ENCODE peak calls at places on chromosome 17, in six cellular contexts. One of them, this sample, is unnamed.

GRCh38 chr17:73902416-73903181 is 258.4 kb upstream of the SDK2 start:
- DNase-seq in left ventricle myocardium inferior: no peak
- DNase-seq in PC-3: no peak
- DNase-seq in left lung: peak
- DNase-seq in prostate gland: no peak
- DNase-seq in AG04450: no peak
- DNase-seq in this sample: no peak

GRCh38 chr17:65277576-65277975 is 140.4 kb downstream of the RGS9 start:
- DNase-seq in left lung: no peak
- DNase-seq in PC-3: no peak
- DNase-seq in prostate gland: no peak
- DNase-seq in AG04450: no peak
- DNase-seq in left ventricle myocardium inferior: no peak
- DNase-seq in this sample: no peak

GRCh38 chr17:72751746-72752145 is 340.7 kb downstream of the SLC39A11 start:
- DNase-seq in AG04450: no peak
- DNase-seq in prostate gland: no peak
- DNase-seq in PC-3: no peak
- DNase-seq in left ventricle myocardium inferior: no peak
- DNase-seq in left lung: no peak
- DNase-seq in this sample: no peak

GRCh38 chr17:74814453-74814852 is 38.3 kb upstream of the NAT9 start:
- DNase-seq in AG04450: no peak
- DNase-seq in prostate gland: no peak
- DNase-seq in PC-3: peak
- DNase-seq in left lung: peak
- DNase-seq in left ventricle myocardium inferior: no peak
- DNase-seq in this sample: no peak

GRCh38 chr17:19270951-19271611 is 33.9 kb downstream of the EPN2 start:
- DNase-seq in PC-3: no peak
- DNase-seq in left lung: no peak
- DNase-seq in prostate gland: no peak
- DNase-seq in left ventricle myocardium inferior: peak
- DNase-seq in AG04450: no peak
- DNase-seq in this sample: no peak

GRCh38 chr17:64024781-64025731 is 4.6 kb upstream of the ICAM2 start:
- DNase-seq in prostate gland: no peak
- DNase-seq in AG04450: no peak
- DNase-seq in left lung: no peak
- DNase-seq in PC-3: peak
- DNase-seq in left ventricle myocardium inferior: no peak
- DNase-seq in this sample: no peak

GRCh38 chr17:14458724-14459123 is 157.8 kb downstream of the HS3ST3B1 start:
- DNase-seq in PC-3: no peak
- DNase-seq in AG04450: no peak
- DNase-seq in left lung: no peak
- DNase-seq in prostate gland: no peak
- DNase-seq in left ventricle myocardium inferior: no peak
- DNase-seq in this sample: no peak

GRCh38 chr17:15782809-15783208 is 50.7 kb downstream of the TBC1D26 start:
- DNase-seq in left ventricle myocardium inferior: peak
- DNase-seq in PC-3: no peak
- DNase-seq in left lung: peak
- DNase-seq in prostate gland: no peak
- DNase-seq in AG04450: no peak
- DNase-seq in this sample: no peak

GRCh38 chr17:68324114-68324513 is 32.8 kb downstream of the ARSG start:
- DNase-seq in AG04450: no peak
- DNase-seq in left ventricle myocardium inferior: no peak
- DNase-seq in prostate gland: no peak
- DNase-seq in PC-3: no peak
- DNase-seq in left lung: no peak
- DNase-seq in this sample: no peak

GRCh38 chr17:77439382-77440013 is 298.7 kb downstream of the SEC14L1 start:
- DNase-seq in prostate gland: no peak
- DNase-seq in left ventricle myocardium inferior: peak
- DNase-seq in left lung: no peak
- DNase-seq in AG04450: no peak
- DNase-seq in PC-3: no peak
- DNase-seq in this sample: no peak

GRCh38 chr17:78765821-78766220 is 16.3 kb downstream of the CYTH1 start:
- DNase-seq in prostate gland: no peak
- DNase-seq in AG04450: no peak
- DNase-seq in left lung: no peak
- DNase-seq in left ventricle myocardium inferior: no peak
- DNase-seq in PC-3: no peak
- DNase-seq in this sample: no peak

GRCh38 chr17:31371511-31372097 is 19.9 kb upstream of the RAB11FIP4 start:
- DNase-seq in PC-3: no peak
- DNase-seq in AG04450: no peak
- DNase-seq in left lung: no peak
- DNase-seq in left ventricle myocardium inferior: no peak
- DNase-seq in prostate gland: no peak
- DNase-seq in this sample: no peak

GRCh38 chr17:74460996-74461395 is 5.4 kb upstream of the CD300A start:
- DNase-seq in left lung: peak
- DNase-seq in left ventricle myocardium inferior: no peak
- DNase-seq in AG04450: no peak
- DNase-seq in prostate gland: no peak
- DNase-seq in PC-3: no peak
- DNase-seq in this sample: no peak

GRCh38 chr17:42233148-42233547 is 38.9 kb upstream of the GHDC start:
- DNase-seq in left lung: no peak
- DNase-seq in PC-3: no peak
- DNase-seq in AG04450: peak
- DNase-seq in left ventricle myocardium inferior: no peak
- DNase-seq in prostate gland: no peak
- DNase-seq in this sample: no peak

GRCh38 chr17:72274632-72275031 is 153.8 kb downstream of the SOX9 start:
- DNase-seq in AG04450: no peak
- DNase-seq in PC-3: no peak
- DNase-seq in left ventricle myocardium inferior: no peak
- DNase-seq in prostate gland: no peak
- DNase-seq in left lung: no peak
- DNase-seq in this sample: no peak

GRCh38 chr17:58315281-58315711 is 13.3 kb downstream of the TSPOAP1 start:
- DNase-seq in left ventricle myocardium inferior: no peak
- DNase-seq in left lung: no peak
- DNase-seq in PC-3: peak
- DNase-seq in AG04450: no peak
- DNase-seq in prostate gland: no peak
- DNase-seq in this sample: no peak

GRCh38 chr17:14395255-14395654 is 94.4 kb downstream of the HS3ST3B1 start:
- DNase-seq in left lung: no peak
- DNase-seq in PC-3: no peak
- DNase-seq in prostate gland: no peak
- DNase-seq in AG04450: no peak
- DNase-seq in left ventricle myocardium inferior: no peak
- DNase-seq in this sample: no peak

GRCh38 chr17:1649116-1649843 is 386 bp downstream of the RILP start:
- DNase-seq in AG04450: peak
- DNase-seq in prostate gland: peak
- DNase-seq in PC-3: peak
- DNase-seq in left ventricle myocardium inferior: peak
- DNase-seq in left lung: peak
- DNase-seq in this sample: peak

GRCh38 chr17:8949061-8949622 is 16.4 kb downstream of the PIK3R5 start:
- DNase-seq in left lung: no peak
- DNase-seq in prostate gland: no peak
- DNase-seq in AG04450: no peak
- DNase-seq in PC-3: no peak
- DNase-seq in left ventricle myocardium inferior: no peak
- DNase-seq in this sample: no peak

GRCh38 chr17:32873114-32873513 is 3.8 kb downstream of the MYO1D start:
- DNase-seq in prostate gland: no peak
- DNase-seq in left ventricle myocardium inferior: no peak
- DNase-seq in left lung: no peak
- DNase-seq in AG04450: no peak
- DNase-seq in PC-3: peak
- DNase-seq in this sample: no peak

DNA sequence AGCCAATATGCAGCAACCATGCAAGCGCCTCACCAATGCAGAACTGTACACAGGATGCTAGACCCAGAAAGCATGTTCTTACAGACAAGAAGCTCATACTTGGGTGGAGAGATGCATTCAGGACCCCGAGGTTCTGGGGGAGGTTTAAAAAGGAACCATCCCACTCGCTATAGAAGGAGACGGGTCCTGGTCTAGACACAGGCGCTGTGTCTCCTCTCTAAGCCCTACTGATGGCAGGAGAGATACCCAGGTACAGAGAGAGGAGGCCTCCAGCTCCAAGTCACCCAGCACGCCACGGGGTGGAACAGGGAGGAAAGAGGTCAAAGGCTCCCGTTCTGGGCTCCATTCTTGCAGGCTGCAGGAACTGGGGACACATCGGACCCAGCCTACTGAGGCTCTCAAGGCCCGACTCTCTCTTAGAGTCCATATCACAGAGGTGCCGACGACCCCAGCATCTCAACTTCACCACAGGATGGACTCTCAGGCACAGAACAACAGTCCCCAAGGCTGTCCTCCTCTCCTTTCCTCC is 28.0 kb downstream of the SRCIN1 start:
- DNase-seq in PC-3: no peak
- DNase-seq in left lung: no peak
- DNase-seq in AG04450: no peak
- DNase-seq in left ventricle myocardium inferior: no peak
- DNase-seq in prostate gland: no peak
- DNase-seq in this sample: no peak
- H3K4me3 ChIP-seq in PC-3: no peak
- H3K4me3 ChIP-seq in left lung: no peak
- H3K4me3 ChIP-seq in AG04450: no peak
- H3K4me3 ChIP-seq in left ventricle myocardium inferior: peak
- H3K4me3 ChIP-seq in prostate gland: no peak
- H3K4me3 ChIP-seq in this sample: no peak

GRCh38 chr17:80509311-80509710 is 32.9 kb upstream of the NPTX1 start:
- DNase-seq in AG04450: no peak
- DNase-seq in left ventricle myocardium inferior: no peak
- DNase-seq in left lung: no peak
- DNase-seq in PC-3: no peak
- DNase-seq in prostate gland: no peak
- DNase-seq in this sample: no peak

GRCh38 chr17:80504671-80505413 is 28.4 kb upstream of the NPTX1 start:
- DNase-seq in left ventricle myocardium inferior: no peak
- DNase-seq in left lung: no peak
- DNase-seq in prostate gland: no peak
- DNase-seq in AG04450: no peak
- DNase-seq in PC-3: no peak
- DNase-seq in this sample: no peak

GRCh38 chr17:80510772-80511171 is 33.9 kb upstream of the RPTOR start:
- DNase-seq in PC-3: no peak
- DNase-seq in left ventricle myocardium inferior: no peak
- DNase-seq in prostate gland: no peak
- DNase-seq in AG04450: no peak
- DNase-seq in left lung: no peak
- DNase-seq in this sample: no peak

GRCh38 chr17:80510132-80510531 is 33.7 kb upstream of the NPTX1 start:
- DNase-seq in left lung: no peak
- DNase-seq in AG04450: no peak
- DNase-seq in PC-3: no peak
- DNase-seq in left ventricle myocardium inferior: no peak
- DNase-seq in prostate gland: no peak
- DNase-seq in this sample: no peak

GRCh38 chr17:80507965-80508364 is 31.6 kb upstream of the NPTX1 start:
- DNase-seq in prostate gland: no peak
- DNase-seq in left ventricle myocardium inferior: no peak
- DNase-seq in PC-3: no peak
- DNase-seq in AG04450: no peak
- DNase-seq in left lung: no peak
- DNase-seq in this sample: no peak
- H3K4me3 ChIP-seq in prostate gland: no peak
- H3K4me3 ChIP-seq in left ventricle myocardium inferior: no peak
- H3K4me3 ChIP-seq in PC-3: no peak
- H3K4me3 ChIP-seq in AG04450: no peak
- H3K4me3 ChIP-seq in left lung: no peak
- H3K4me3 ChIP-seq in this sample: no peak

DNA sequence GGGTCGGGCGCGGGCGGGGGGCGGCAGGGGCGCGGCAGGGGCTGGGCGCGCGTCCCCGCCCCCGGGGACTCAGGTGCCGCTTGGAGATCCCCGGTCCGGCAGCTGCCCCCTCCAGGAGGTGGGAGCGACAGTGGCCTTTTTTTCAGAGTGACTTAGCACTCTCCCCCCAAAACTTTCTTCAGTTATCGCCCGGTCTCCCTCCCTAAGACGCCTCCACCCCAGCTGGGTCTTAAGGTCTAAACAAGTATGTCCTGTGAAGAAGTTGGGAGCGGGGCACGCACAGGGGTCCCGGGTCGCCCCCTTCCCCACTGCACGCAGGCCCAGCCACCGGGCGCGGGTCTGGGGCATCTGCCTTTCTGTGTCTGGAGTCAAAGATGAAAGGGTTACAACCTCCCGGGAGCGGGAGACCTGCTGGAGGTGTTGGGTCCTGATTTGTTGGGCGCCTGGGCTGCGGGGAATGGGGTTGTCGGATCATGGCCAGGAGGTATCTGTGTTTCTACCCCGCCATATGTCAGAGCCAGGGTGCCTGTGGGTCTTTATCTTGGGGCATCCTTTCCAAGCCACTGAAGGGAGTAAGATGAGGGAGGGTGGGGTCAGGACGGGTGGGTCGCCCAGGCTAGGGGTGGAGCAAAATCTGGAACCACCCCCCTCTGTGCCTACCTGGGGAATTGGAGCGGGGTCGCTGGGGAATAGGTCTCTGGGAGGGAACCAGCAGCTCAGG is 748 bp downstream of the FMNL1 start:
- DNase-seq in left ventricle myocardium inferior: no peak
- DNase-seq in AG04450: no peak
- DNase-seq in left lung: peak
- DNase-seq in PC-3: no peak
- DNase-seq in prostate gland: no peak
- DNase-seq in this sample: no peak
- H3K4me3 ChIP-seq in left ventricle myocardium inferior: peak
- H3K4me3 ChIP-seq in AG04450: peak
- H3K4me3 ChIP-seq in left lung: peak
- H3K4me3 ChIP-seq in PC-3: peak
- H3K4me3 ChIP-seq in prostate gland: peak
- H3K4me3 ChIP-seq in this sample: peak

DNA sequence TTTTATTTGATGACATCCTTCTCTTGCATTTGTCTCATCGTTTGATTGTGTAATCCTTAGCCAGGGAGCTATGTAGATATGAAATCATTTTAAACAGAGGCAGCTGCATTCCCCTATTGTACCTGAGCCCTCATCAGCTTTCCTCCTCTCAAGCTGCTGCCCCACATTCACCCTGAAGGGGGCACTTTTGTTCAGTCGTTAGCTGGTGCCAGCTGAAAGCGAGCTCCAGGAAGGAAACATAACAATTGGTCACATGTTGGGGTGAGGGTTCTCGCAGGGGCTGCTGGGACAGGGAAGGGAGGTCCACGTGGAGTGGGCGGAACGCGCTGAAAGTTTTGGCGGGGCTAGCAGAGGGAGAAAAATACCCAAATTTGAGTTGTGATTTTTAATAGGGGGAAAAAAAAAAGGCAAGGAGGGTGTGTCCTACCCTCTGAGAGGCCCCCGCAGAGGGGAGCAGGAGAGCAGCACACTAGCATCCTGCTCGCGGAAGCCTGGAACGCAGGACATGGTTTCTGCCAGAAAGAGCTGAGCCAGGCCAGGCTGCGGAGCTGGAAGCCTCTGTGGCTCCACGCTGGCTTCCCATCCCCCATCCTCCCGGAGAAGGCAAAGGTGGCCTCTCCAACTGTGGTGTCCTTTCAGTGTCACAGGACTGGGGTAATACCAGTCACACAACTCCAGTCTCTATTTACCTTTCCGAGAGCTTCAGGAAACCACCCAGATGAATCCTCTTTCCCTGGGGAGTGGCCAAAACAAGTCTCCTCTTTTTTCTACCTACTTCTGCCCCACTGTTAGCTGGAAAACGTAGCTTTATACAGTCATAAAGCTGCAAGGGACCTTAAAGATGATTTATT is 8.4 kb upstream of the MSL1 start:
- DNase-seq in PC-3: peak
- DNase-seq in prostate gland: peak
- DNase-seq in left ventricle myocardium inferior: peak
- DNase-seq in left lung: peak
- DNase-seq in AG04450: peak
- DNase-seq in this sample: peak
- H3K4me3 ChIP-seq in PC-3: peak
- H3K4me3 ChIP-seq in prostate gland: peak
- H3K4me3 ChIP-seq in left ventricle myocardium inferior: peak
- H3K4me3 ChIP-seq in left lung: peak
- H3K4me3 ChIP-seq in AG04450: peak
- H3K4me3 ChIP-seq in this sample: peak